ENCODE peak calls at places on chromosomes 6 and 20, in four cellular contexts. A is left lung; F is MM.1S; G is naive thymus-derived CD4-positive, alpha-beta T cell. X is an unnamed sample.
A peak's percentile ranks its signal among the peaks of the same experiment; 100 is the strongest.

GRCh38 chr6:148105695-148106094 is 236.9 kb upstream of the SASH1 start:
- DNase-seq in A (no peak), F (no peak), G (no peak), X (no peak)

GRCh38 chr6:36104836-36105235 is 25.5 kb upstream of the MAPK13 start:
- DNase-seq in A (no peak), F (no peak), G (no peak), X (no peak)

GRCh38 chr20:46951405-46951804 is 56.8 kb downstream of the EYA2 start:
- DNase-seq in A (no peak), F (no peak), G (no peak), X (no peak)

GRCh38 chr20:45919536-45919933 is 7.6 kb upstream of the PLTP start:
- DNase-seq in A (no peak), F (no peak), G (no peak), X (no peak)

GRCh38 chr6:33721529-33721928 is 10.0 kb upstream of the UQCC2 start:
- DNase-seq in A (no peak), F (no peak), G (no peak), X (no peak)

GRCh38 chr6:7747901-7748504 is 22.1 kb downstream of the BMP6 start:
- DNase-seq in A (no peak), F (no peak), G (no peak), X (no peak)

GRCh38 chr6:38012573-38012972 is 193.0 kb downstream of the ZFAND3 start:
- DNase-seq in A (no peak), F (peak; percentile 11), G (peak; percentile 3), X (no peak)

GRCh38 chr6:160116411-160116810 is 5.2 kb upstream of the SLC22A1 start:
- DNase-seq in A (no peak), F (no peak), G (no peak), X (no peak)

GRCh38 chr20:51318058-51318960 is 224.2 kb downstream of the NFATC2 start:
- DNase-seq in A (no peak), F (no peak), G (peak; percentile 22), X (peak; percentile 16)

GRCh38 chr6:403659-404655 is 12.4 kb downstream of the IRF4 start:
- DNase-seq in A (peak; percentile 62), F (no peak), G (no peak), X (no peak)

GRCh38 chr6:140124498-140124897 is 750.0 kb upstream of the CITED2 start:
- DNase-seq in A (no peak), F (no peak), G (no peak), X (no peak)

GRCh38 chr6:7893342-7893741 is 17.2 kb downstream of the TXNDC5 start:
- DNase-seq in A (no peak), F (no peak), G (no peak), X (no peak)

GRCh38 chr6:21091411-21091810 is 502.1 kb upstream of the SOX4 start:
- DNase-seq in A (no peak), F (no peak), G (no peak), X (no peak)

GRCh38 chr6:11043552-11043960 is 549 bp downstream of the ELOVL2 start:
- DNase-seq in A (no peak), F (no peak), G (no peak), X (no peak)

GRCh38 chr6:109237986-109238329 is 142.7 kb downstream of the CEP57L1 start:
- DNase-seq in A (peak; percentile 72), F (no peak), G (no peak), X (no peak)

GRCh38 chr6:27812805-27813626 is 99.2 kb downstream of the OR2B2 start:
- DNase-seq in A (no peak), F (peak; percentile 24), G (no peak), X (no peak)

GRCh38 chr20:11368537-11368936 is 549.2 kb upstream of the BTBD3 start:
- DNase-seq in A (no peak), F (no peak), G (no peak), X (no peak)

GRCh38 chr6:73608761-73609160 is 45.0 kb downstream of the SLC17A5 start:
- DNase-seq in A (no peak), F (no peak), G (no peak), X (no peak)

GRCh38 chr6:26243742-26244141 is 121.3 kb upstream of the BTN3A2 start:
- DNase-seq in A (no peak), F (no peak), G (no peak), X (no peak)

GRCh38 chr6:112620832-112621569 is 273.9 kb downstream of the RFPL4B start:
- DNase-seq in A (no peak), F (peak; percentile 29), G (no peak), X (no peak)

GRCh38 chr20:62063601-62063980 is 2.1 kb downstream of the TAF4 start:
- DNase-seq in A (no peak), F (no peak), G (no peak), X (no peak)

GRCh38 chr20:51732454-51732791 is 35.8 kb downstream of the ATP9A start:
- DNase-seq in A (no peak), F (no peak), G (no peak), X (no peak)

GRCh38 chr6:30719356-30719755 is 796 bp upstream of the TUBB start:
- DNase-seq in A (no peak), F (no peak), G (no peak), X (no peak)

GRCh38 chr6:131766631-131767030 is 41.2 kb upstream of the ENPP1 start:
- DNase-seq in A (no peak), F (no peak), G (no peak), X (no peak)

GRCh38 chr6:42555477-42556457 is 8.1 kb upstream of the UBR2 start:
- DNase-seq in A (no peak), F (peak; percentile 51), G (no peak), X (no peak)

GRCh38 chr20:7207186-7207585 is 439.7 kb downstream of the BMP2 start:
- DNase-seq in A (no peak), F (no peak), G (no peak), X (no peak)

GRCh38 chr20:23166563-23166962 is 80.4 kb upstream of the CD93 start:
- DNase-seq in A (no peak), F (no peak), G (no peak), X (no peak)

GRCh38 chr6:44651604-44652003 is 264.1 kb downstream of the CDC5L start:
- DNase-seq in A (no peak), F (no peak), G (no peak), X (no peak)

GRCh38 chr20:50670126-50670862 is 21.0 kb downstream of the RIPOR3 start:
- DNase-seq in A (no peak), F (no peak), G (no peak), X (no peak)

GRCh38 chr6:135667694-135668455 is 170.3 kb upstream of the AHI1 start:
- DNase-seq in A (peak; percentile 37), F (no peak), G (no peak), X (no peak)

GRCh38 chr20:35840403-35840802 is 68.6 kb downstream of the PHF20 start:
- DNase-seq in A (no peak), F (peak; percentile 64), G (no peak), X (no peak)

GRCh38 chr6:31175961-31176360 is 5.5 kb upstream of the POU5F1 start:
- DNase-seq in A (no peak), F (no peak), G (no peak), X (no peak)

GRCh38 chr6:113122060-113122459 is 735.1 kb upstream of the MARCKS start:
- DNase-seq in A (no peak), F (no peak), G (no peak), X (no peak)

DNA sequence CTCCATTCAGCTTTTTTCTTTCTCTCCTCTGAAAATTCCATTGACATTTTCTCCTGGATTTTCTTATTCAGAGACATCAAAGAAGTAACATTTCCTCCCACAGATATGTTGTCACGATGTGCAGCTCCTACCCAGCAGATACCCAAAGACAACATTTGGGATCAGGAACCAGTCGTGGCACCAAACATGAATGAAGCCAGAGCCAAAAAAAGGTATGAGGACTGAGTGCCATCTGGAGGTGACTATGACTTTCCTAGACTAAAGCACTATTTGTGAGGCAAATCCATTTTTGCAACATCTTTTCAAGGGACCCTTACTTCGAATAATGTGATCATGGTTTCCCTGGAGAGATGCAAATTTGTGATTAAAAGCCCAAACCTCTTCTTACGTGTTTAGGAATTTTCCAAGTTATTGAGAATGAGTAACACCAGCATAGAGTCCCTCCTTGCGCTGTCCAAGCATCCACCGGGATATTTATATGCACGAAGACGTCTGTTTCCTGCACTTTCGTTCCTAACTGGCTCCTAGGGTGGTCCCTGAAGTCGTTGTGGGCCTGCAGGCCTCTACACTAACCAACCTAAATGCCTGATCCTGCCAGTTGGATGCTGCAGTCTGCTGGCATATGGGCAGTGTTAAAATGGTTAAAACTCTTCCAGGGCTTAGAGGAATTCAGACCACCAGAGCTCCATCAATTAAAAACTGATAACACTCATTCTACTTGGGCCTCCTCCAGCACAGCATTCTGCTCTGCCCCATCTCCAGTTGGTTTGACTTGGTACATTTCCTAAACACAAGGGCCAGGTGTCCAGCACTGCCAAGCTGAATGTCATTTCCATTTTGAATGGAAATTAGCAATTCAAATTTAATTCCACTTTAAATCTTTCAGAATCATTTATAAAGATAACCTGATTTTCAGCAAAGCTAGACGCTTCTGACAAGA is 256.6 kb downstream of the C6orf118 start:
- DNase-seq in A (no peak), F (no peak), G (no peak), X (no peak)
- H3K9me3 ChIP-seq in A (peaks cover 33% of the 10 kb centered on the region), F (no peaks in the 10 kb centered on the region), G (no peaks in the 10 kb centered on the region), X (no peaks in the 10 kb centered on the region)

DNA sequence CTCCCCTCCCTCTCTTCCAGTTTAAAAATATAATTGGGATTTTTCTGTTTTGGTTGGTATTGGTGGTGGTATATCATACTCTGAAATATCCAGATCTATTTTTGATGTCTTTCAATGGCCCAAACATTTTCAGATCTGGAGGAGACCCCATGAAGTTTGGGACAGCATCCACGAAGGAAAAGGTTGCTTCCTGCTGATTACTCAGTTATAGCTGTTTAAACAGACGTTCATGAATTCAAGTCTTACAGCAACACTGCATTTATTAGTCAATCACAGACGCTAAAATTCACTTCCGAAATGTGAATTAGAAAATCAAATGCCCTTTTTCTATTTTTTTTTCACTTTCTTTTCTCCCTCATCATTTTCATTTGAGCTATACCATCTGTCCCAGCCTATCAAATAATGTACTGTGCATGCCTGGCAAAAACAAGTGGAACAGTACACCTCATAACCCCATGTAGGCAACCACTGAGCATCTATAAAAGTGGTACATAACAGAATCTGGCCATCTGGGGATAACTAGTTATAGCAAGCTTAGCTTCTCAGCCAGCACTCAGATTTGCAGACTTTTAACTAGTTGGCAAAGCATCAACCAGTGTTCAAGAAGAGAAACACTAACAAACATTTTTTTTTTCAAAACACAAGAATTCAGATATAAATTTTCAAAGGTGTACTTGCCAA is 124.5 kb downstream of the HIVEP2 start:
- DNase-seq in A (no peak), F (peak; percentile 18), G (peak; percentile 48), X (no peak)
- H3K9me3 ChIP-seq in A (no peaks in the 10 kb centered on the region), F (no peaks in the 10 kb centered on the region), G (no peaks in the 10 kb centered on the region), X (no peaks in the 10 kb centered on the region)

GRCh38 chr20:56017560-56017959 is 12.2 kb upstream of the CBLN4 start:
- DNase-seq in A (no peak), F (no peak), G (no peak), X (no peak)
- H3K9me3 ChIP-seq in A (no peaks in the 10 kb centered on the region), F (no peaks in the 10 kb centered on the region), G (no peaks in the 10 kb centered on the region), X (no peaks in the 10 kb centered on the region)

DNA sequence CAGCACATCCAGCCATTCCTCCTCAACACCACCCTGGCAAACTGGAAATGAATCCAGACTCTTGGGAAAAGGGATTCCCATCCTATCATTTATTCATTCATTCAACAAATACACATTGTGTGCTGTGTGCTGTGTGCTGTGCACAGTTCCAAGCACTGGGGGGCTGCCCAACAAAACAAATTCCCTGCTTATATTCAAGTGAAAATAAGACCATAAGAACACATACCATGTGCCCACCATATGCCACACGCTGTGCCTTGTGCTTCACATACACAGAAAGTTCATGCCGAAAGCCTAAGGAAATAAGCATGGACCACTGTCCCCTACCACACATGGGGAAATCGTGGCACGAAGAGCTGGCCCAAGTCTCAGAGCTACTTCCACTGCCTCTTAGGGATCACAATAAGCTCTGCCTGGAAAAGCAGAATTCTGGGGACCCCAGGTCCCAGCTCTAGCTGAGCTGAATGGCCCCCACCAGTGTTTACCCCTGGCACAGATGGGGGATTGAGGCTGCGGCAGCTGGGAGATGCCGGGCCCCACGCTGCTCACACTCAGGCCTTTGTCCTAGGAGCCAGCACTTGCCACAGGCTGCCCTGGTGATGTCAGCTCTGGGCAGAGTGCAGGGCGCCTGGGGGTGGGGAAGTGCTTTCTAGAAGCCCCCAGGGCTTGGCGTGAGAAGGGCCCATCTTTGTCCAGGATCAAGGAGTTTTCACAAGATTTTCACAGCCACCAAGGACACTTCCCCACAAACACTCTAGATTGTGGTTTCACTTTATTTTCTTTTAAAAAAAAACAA is 99.6 kb downstream of the PREX1 start:
- DNase-seq in A (no peak), F (no peak), G (no peak), X (no peak)
- H3K9me3 ChIP-seq in A (no peaks in the 10 kb centered on the region), F (no peaks in the 10 kb centered on the region), G (no peaks in the 10 kb centered on the region), X (no peaks in the 10 kb centered on the region)